ENCODE peak calls at places on chromosomes 5 and 9, in eight cellular contexts. One of them, this sample, is unnamed.

GRCh38 chr5:73189816-73190451 is 16.9 kb downstream of the TMEM174 start:
- DNase-seq in NAMALWA: peak
- DNase-seq in Panc1: no peak
- DNase-seq in foreskin fibroblast: peak
- DNase-seq in T47D: no peak
- DNase-seq in epithelial cell of prostate: no peak
- DNase-seq in HS-5: peak
- DNase-seq in ovary: peak
- DNase-seq in this sample: peak

GRCh38 chr5:1522601-1523479 is 920 bp downstream of the LPCAT1 start:
- DNase-seq in NAMALWA: peak
- DNase-seq in Panc1: no peak
- DNase-seq in foreskin fibroblast: peak
- DNase-seq in T47D: no peak
- DNase-seq in epithelial cell of prostate: no peak
- DNase-seq in HS-5: no peak
- DNase-seq in ovary: peak
- DNase-seq in this sample: no peak

GRCh38 chr9:133149130-133150015 is 14.3 kb downstream of the GBGT1 start:
- DNase-seq in NAMALWA: peak
- DNase-seq in Panc1: peak
- DNase-seq in foreskin fibroblast: peak
- DNase-seq in T47D: peak
- DNase-seq in epithelial cell of prostate: peak
- DNase-seq in HS-5: peak
- DNase-seq in ovary: peak
- DNase-seq in this sample: peak

GRCh38 chr5:425714-426113 is 17.3 kb upstream of the EXOC3 start:
- DNase-seq in NAMALWA: no peak
- DNase-seq in Panc1: no peak
- DNase-seq in foreskin fibroblast: peak
- DNase-seq in T47D: peak
- DNase-seq in epithelial cell of prostate: no peak
- DNase-seq in HS-5: no peak
- DNase-seq in ovary: no peak
- DNase-seq in this sample: no peak

GRCh38 chr5:135240283-135240633 is 158.8 kb downstream of the MACROH2A1 start:
- DNase-seq in NAMALWA: no peak
- DNase-seq in Panc1: no peak
- DNase-seq in foreskin fibroblast: no peak
- DNase-seq in T47D: no peak
- DNase-seq in epithelial cell of prostate: no peak
- DNase-seq in HS-5: no peak
- DNase-seq in ovary: no peak
- DNase-seq in this sample: no peak

GRCh38 chr5:37774912-37775483 is 64.8 kb downstream of the GDNF start:
- DNase-seq in NAMALWA: peak
- DNase-seq in Panc1: no peak
- DNase-seq in foreskin fibroblast: peak
- DNase-seq in T47D: no peak
- DNase-seq in epithelial cell of prostate: no peak
- DNase-seq in HS-5: no peak
- DNase-seq in ovary: no peak
- DNase-seq in this sample: no peak

GRCh38 chr5:5497132-5497748 is 74.8 kb downstream of the ICE1 start:
- DNase-seq in NAMALWA: peak
- DNase-seq in Panc1: peak
- DNase-seq in foreskin fibroblast: peak
- DNase-seq in T47D: peak
- DNase-seq in epithelial cell of prostate: no peak
- DNase-seq in HS-5: no peak
- DNase-seq in ovary: peak
- DNase-seq in this sample: peak

GRCh38 chr5:72224946-72225427 is 95.1 kb downstream of the MRPS27 start:
- DNase-seq in NAMALWA: no peak
- DNase-seq in Panc1: no peak
- DNase-seq in foreskin fibroblast: no peak
- DNase-seq in T47D: no peak
- DNase-seq in epithelial cell of prostate: no peak
- DNase-seq in HS-5: no peak
- DNase-seq in ovary: no peak
- DNase-seq in this sample: no peak

GRCh38 chr5:905139-905642 is 12.5 kb downstream of the TRIP13 start:
- DNase-seq in NAMALWA: no peak
- DNase-seq in Panc1: no peak
- DNase-seq in foreskin fibroblast: no peak
- DNase-seq in T47D: no peak
- DNase-seq in epithelial cell of prostate: no peak
- DNase-seq in HS-5: no peak
- DNase-seq in ovary: no peak
- DNase-seq in this sample: no peak

GRCh38 chr9:133774799-133775198 is 36.6 kb upstream of the SARDH start:
- DNase-seq in NAMALWA: no peak
- DNase-seq in Panc1: no peak
- DNase-seq in foreskin fibroblast: no peak
- DNase-seq in T47D: no peak
- DNase-seq in epithelial cell of prostate: no peak
- DNase-seq in HS-5: no peak
- DNase-seq in ovary: no peak
- DNase-seq in this sample: no peak

This sample was measured in HFF-Myc.